ENCODE peak calls at places on chromosomes 12 and 14, in nine cellular contexts. One of them, this sample, is unnamed.

GRCh38 chr12:6819069-6820030 is 2.3 kb upstream of the GPR162 start:
- DNase-seq in ELF-1: peak
- DNase-seq in HCEC 1CT: no peak
- DNase-seq in HFF-Myc: no peak
- DNase-seq in PC-9: no peak
- DNase-seq in kidney tubule cell: no peak
- DNase-seq in CD8-positive, alpha-beta memory T cell: no peak
- DNase-seq in islet precursor cell: peak
- DNase-seq in stimulated activated CD8-positive, alpha-beta memory T cell treated with anti-CD3 and anti-CD28 coated beads, Interleukin-7, amount 100 ng/mL, for 4 hours: no peak
- DNase-seq in this sample: no peak

GRCh38 chr12:111170559-111170958 is 198.3 kb downstream of the PHETA1 start:
- DNase-seq in stimulated activated CD8-positive, alpha-beta memory T cell treated with anti-CD3 and anti-CD28 coated beads, Interleukin-7, amount 100 ng/mL, for 4 hours: no peak
- DNase-seq in islet precursor cell: no peak
- DNase-seq in PC-9: no peak
- DNase-seq in CD8-positive, alpha-beta memory T cell: no peak
- DNase-seq in HCEC 1CT: no peak
- DNase-seq in ELF-1: no peak
- DNase-seq in HFF-Myc: no peak
- DNase-seq in kidney tubule cell: no peak
- DNase-seq in this sample: peak

GRCh38 chr14:72518809-72519377 is 375.0 kb downstream of the DPF3 start:
- DNase-seq in CD8-positive, alpha-beta memory T cell: no peak
- DNase-seq in stimulated activated CD8-positive, alpha-beta memory T cell treated with anti-CD3 and anti-CD28 coated beads, Interleukin-7, amount 100 ng/mL, for 4 hours: peak
- DNase-seq in HCEC 1CT: no peak
- DNase-seq in HFF-Myc: no peak
- DNase-seq in kidney tubule cell: no peak
- DNase-seq in islet precursor cell: no peak
- DNase-seq in PC-9: no peak
- DNase-seq in ELF-1: no peak
- DNase-seq in this sample: no peak

GRCh38 chr12:4221157-4221556 is 52.4 kb upstream of the CCND2 start:
- DNase-seq in PC-9: no peak
- DNase-seq in HFF-Myc: no peak
- DNase-seq in kidney tubule cell: no peak
- DNase-seq in HCEC 1CT: no peak
- DNase-seq in stimulated activated CD8-positive, alpha-beta memory T cell treated with anti-CD3 and anti-CD28 coated beads, Interleukin-7, amount 100 ng/mL, for 4 hours: no peak
- DNase-seq in CD8-positive, alpha-beta memory T cell: no peak
- DNase-seq in ELF-1: no peak
- DNase-seq in islet precursor cell: no peak
- DNase-seq in this sample: no peak

GRCh38 chr12:71683633-71684032 is 2.2 kb upstream of the TMEM19 start:
- DNase-seq in PC-9: no peak
- DNase-seq in stimulated activated CD8-positive, alpha-beta memory T cell treated with anti-CD3 and anti-CD28 coated beads, Interleukin-7, amount 100 ng/mL, for 4 hours: no peak
- DNase-seq in HFF-Myc: no peak
- DNase-seq in ELF-1: no peak
- DNase-seq in CD8-positive, alpha-beta memory T cell: no peak
- DNase-seq in HCEC 1CT: no peak
- DNase-seq in islet precursor cell: no peak
- DNase-seq in kidney tubule cell: no peak
- DNase-seq in this sample: no peak

GRCh38 chr14:98593361-98593761 is 678.6 kb downstream of the BCL11B start:
- DNase-seq in PC-9: no peak
- DNase-seq in HCEC 1CT: no peak
- DNase-seq in HFF-Myc: no peak
- DNase-seq in stimulated activated CD8-positive, alpha-beta memory T cell treated with anti-CD3 and anti-CD28 coated beads, Interleukin-7, amount 100 ng/mL, for 4 hours: no peak
- DNase-seq in ELF-1: peak
- DNase-seq in kidney tubule cell: no peak
- DNase-seq in CD8-positive, alpha-beta memory T cell: no peak
- DNase-seq in islet precursor cell: peak
- DNase-seq in this sample: no peak

GRCh38 chr12:131944601-131945251 is 5.0 kb upstream of the EP400 start:
- DNase-seq in HFF-Myc: no peak
- DNase-seq in HCEC 1CT: no peak
- DNase-seq in stimulated activated CD8-positive, alpha-beta memory T cell treated with anti-CD3 and anti-CD28 coated beads, Interleukin-7, amount 100 ng/mL, for 4 hours: no peak
- DNase-seq in kidney tubule cell: no peak
- DNase-seq in CD8-positive, alpha-beta memory T cell: no peak
- DNase-seq in ELF-1: no peak
- DNase-seq in PC-9: no peak
- DNase-seq in islet precursor cell: peak
- DNase-seq in this sample: no peak

GRCh38 chr14:47194051-47194450 is 481.4 kb downstream of the MDGA2 start:
- DNase-seq in CD8-positive, alpha-beta memory T cell: no peak
- DNase-seq in PC-9: no peak
- DNase-seq in kidney tubule cell: peak
- DNase-seq in ELF-1: no peak
- DNase-seq in islet precursor cell: no peak
- DNase-seq in HCEC 1CT: no peak
- DNase-seq in stimulated activated CD8-positive, alpha-beta memory T cell treated with anti-CD3 and anti-CD28 coated beads, Interleukin-7, amount 100 ng/mL, for 4 hours: no peak
- DNase-seq in HFF-Myc: no peak
- DNase-seq in this sample: no peak

GRCh38 chr12:26678697-26679660 is 154.0 kb downstream of the ITPR2 start:
- DNase-seq in HFF-Myc: no peak
- DNase-seq in islet precursor cell: no peak
- DNase-seq in kidney tubule cell: no peak
- DNase-seq in stimulated activated CD8-positive, alpha-beta memory T cell treated with anti-CD3 and anti-CD28 coated beads, Interleukin-7, amount 100 ng/mL, for 4 hours: no peak
- DNase-seq in PC-9: no peak
- DNase-seq in CD8-positive, alpha-beta memory T cell: no peak
- DNase-seq in HCEC 1CT: no peak
- DNase-seq in ELF-1: no peak
- DNase-seq in this sample: no peak

GRCh38 chr14:100581228-100582145 is 5.7 kb downstream of the BEGAIN start:
- DNase-seq in CD8-positive, alpha-beta memory T cell: no peak
- DNase-seq in HCEC 1CT: no peak
- DNase-seq in ELF-1: no peak
- DNase-seq in stimulated activated CD8-positive, alpha-beta memory T cell treated with anti-CD3 and anti-CD28 coated beads, Interleukin-7, amount 100 ng/mL, for 4 hours: no peak
- DNase-seq in kidney tubule cell: no peak
- DNase-seq in PC-9: no peak
- DNase-seq in islet precursor cell: no peak
- DNase-seq in HFF-Myc: no peak
- DNase-seq in this sample: no peak